ENCODE peak calls at places on chromosomes 1 and 21, in seven cellular contexts. N, W, O, K, Z, X and R are unnamed samples.

GRCh38 chr1:9883585-9884449 is 26.3 kb downstream of the CTNNBIP1 start:
- DNase-seq in Z (no peak), K (no peak), X (no peak), W (no peak), O (no peak), N (no peak), R (no peak)

GRCh38 chr1:241607497-241607896 is 32.7 kb downstream of the CHML start:
- DNase-seq in O (no peak), Z (no peak), K (no peak), N (no peak), X (no peak), W (no peak), R (no peak)

GRCh38 chr1:236673284-236673919 is 12.9 kb upstream of the ACTN2 start:
- DNase-seq in W (peak; percentile 7), X (no peak), N (peak; percentile 25), O (peak; percentile 48), Z (no peak), K (no peak), R (no peak)

GRCh38 chr1:48687271-48688045 is 89.2 kb downstream of the BEND5 start:
- DNase-seq in N (no peak), O (peak; percentile 13), W (no peak), X (peak; percentile 66), Z (no peak), K (no peak), R (no peak)

GRCh38 chr21:22342855-22343254 is 1344.6 kb downstream of the NCAM2 start:
- DNase-seq in O (no peak), X (no peak), Z (no peak), K (no peak), W (no peak), N (no peak), R (no peak)

GRCh38 chr1:65527672-65528071 is 107.2 kb downstream of the LEPR start:
- DNase-seq in Z (peak; percentile 33), K (no peak), O (no peak), X (no peak), N (peak; percentile 79), W (no peak), R (no peak)

GRCh38 chr1:199472025-199472424 is 555.5 kb upstream of the NR5A2 start:
- DNase-seq in K (no peak), Z (no peak), X (no peak), O (peak; percentile 20), N (no peak), W (no peak), R (no peak)

GRCh38 chr1:222904451-222904850 is 89.6 kb downstream of the DISP1 start:
- DNase-seq in Z (no peak), O (no peak), X (no peak), N (no peak), K (no peak), W (no peak), R (no peak)

GRCh38 chr1:57461405-57461804 is 37.5 kb upstream of the DAB1 start:
- DNase-seq in Z (no peak), N (no peak), K (peak; percentile 2), X (no peak), O (no peak), W (no peak), R (no peak)

GRCh38 chr1:85756864-85757263 is 48.6 kb upstream of the ZNHIT6 start:
- DNase-seq in Z (no peak), O (no peak), X (no peak), W (no peak), N (no peak), K (no peak), R (no peak)

GRCh38 chr1:27332536-27333281 is 9.1 kb upstream of the SYTL1 start:
- DNase-seq in W (peak; percentile 16), K (no peak), O (peak; percentile 35), N (peak; percentile 64), X (peak; percentile 90), Z (peak; percentile 87), R (no peak)

DNA sequence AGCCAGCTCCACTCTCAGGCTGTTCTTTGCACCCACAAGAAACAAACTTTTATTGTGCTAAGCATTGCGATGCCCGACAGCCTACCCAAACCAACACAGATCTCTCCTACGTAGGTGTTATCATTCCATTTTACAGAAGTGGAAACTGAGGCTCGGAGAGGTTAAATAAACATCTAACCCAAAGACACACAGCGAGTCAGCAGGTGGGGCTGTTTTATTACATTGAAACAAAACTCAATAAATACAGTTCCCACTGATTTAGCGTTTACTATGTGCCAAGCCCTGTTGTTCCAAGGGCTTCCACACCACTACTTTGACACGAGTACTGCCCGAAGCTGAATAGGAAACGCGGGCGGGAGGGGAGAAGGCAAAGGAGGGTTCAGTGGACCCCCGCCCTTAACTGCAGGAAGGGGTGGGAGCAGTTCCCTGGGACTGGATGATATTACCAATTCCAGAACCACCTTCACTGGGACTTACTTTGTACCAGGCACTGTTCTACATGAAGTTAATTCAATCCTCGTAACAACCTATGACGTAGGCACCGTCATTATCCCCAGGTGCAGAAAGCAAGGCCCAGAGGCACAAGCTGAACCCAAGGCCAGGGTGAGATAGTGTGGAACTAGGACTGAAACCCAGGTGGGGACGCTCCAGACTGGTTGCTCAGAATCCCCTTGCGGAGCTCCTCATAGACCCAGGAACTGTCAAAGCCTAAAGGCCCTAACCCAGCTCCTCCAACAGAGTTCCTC is 19.3 kb upstream of the ALDH4A1 start:
- DNase-seq in K (no peak), O (no peak), Z (no peak), X (no peak), N (no peak), W (no peak), R (no peak)
- H3K27ac ChIP-seq in K (no peak overlapping the region), O (peak overlapping the region; percentile 65), Z (peak overlapping the region; percentile 31), X (no peak overlapping the region), N (peak overlapping the region; percentile 84), W (peak overlapping the region; percentile 10), R (peak overlapping the region; percentile 55)

DNA sequence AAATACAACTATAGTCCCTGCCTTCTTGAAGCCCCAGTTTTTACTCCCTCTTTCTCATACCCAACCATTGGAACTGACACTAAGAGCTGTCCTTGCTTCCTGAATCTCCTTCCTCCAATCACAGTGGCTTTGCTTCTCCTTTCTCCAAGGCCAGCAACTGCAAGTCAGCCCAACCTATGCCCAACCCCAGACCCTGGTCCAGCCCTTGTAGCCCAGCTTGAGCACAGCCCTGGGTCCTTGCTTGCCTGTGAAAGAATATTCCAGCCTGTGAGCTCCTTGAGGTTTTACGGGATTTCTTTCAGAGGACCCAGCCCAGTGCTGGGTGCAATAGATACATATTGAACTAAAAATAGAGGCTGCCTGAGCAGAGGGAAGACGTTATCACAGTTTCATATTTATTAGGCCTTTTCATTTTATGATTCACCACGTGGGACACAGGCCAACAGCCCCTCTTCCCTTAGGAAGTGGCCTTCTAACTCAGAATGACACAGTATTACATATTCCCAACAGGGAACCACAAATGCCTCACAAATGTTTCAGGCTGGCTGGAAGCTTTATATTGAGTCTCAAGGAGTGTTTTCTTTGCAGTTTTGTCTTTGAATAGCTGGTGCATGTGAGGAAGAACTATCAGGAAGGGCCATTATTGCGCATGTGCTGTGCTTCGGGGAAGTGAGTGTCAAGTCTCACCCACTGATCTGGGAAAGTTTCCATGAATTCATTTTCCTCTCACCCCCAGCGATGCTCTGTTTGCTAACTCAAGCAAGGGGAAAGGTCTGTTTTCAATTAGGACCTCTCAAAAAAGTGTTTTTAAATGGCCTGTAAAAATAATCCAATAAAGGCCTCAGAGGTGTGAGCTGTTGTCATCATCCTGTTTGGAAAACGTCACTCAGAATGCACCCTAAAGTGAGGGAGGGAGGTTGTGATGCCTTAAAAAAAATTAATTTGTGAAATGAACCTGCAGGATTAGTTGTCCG is 92.3 kb upstream of the NFIA start:
- DNase-seq in X (no peak), K (no peak), N (peak; percentile 87), Z (peak; percentile 50), W (peak; percentile 83), O (peak; percentile 84), R (no peak)
- H3K9ac ChIP-seq in X (no peak overlapping the region), K (no peak overlapping the region), N (peak overlapping the region; percentile 25), Z (peak overlapping the region; percentile 50), W (no peak overlapping the region), O (no peak overlapping the region), R (no peak overlapping the region)

DNA sequence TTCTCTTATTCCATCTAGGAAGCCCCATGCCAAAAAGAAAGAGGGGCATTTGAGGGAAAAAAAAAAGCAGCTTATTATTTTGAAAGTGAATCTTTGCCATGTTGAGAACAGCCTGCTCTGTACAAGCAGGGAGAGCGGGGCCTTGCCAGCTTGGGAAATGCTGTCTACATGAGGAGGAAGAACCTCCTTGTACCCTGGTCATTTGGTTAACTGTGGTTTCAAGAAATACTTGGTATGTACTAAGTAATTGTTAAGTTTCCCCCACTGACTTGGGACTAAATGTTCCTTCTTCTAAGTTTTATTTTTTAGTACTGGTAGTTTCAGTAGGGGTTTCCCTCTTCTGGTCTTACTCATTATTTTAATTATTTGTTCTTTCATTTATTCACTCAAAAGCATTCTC is 144.1 kb upstream of the HOOK1 start:
- DNase-seq in X (no peak), W (no peak), Z (no peak), O (no peak), K (no peak), N (no peak), R (no peak)
- H3K4me1 ChIP-seq in X (peaks cover 8% of the 10 kb centered on the region), W (peaks cover 4% of the 10 kb centered on the region), Z (peaks cover 12% of the 10 kb centered on the region), O (peaks cover 3% of the 10 kb centered on the region), K (peaks cover 97% of the 10 kb centered on the region), N (peaks cover 26% of the 10 kb centered on the region), R (peaks cover 7% of the 10 kb centered on the region)

DNA sequence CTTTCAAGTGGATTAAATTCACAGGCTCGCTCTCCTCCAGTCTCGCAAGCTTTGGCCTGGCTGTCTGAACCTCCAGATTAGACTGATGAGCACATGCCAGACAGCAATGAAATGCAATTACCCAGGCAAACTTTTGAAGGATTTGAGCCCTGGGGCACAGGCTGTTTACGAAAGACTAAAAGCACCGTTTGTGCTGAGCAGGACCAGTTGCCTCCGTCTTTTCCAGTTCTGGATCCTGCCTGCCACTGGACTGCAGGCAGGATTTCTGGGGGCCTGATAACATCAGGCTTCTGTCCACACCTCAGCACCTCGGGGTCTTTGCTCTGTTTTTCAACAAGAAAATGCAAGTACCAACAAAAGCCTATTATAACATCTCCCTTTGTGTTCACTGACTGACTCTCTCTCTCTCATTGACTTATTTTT is 145.7 kb downstream of the CLIC6 start:
- DNase-seq in K (no peak), O (no peak), N (no peak), W (no peak), Z (peak; percentile 69), X (no peak), R (no peak)
- H3K27ac ChIP-seq in K (no peak overlapping the region), O (no peak overlapping the region), N (peak overlapping the region; percentile 100), W (peak overlapping the region; percentile 58), Z (peak overlapping the region; percentile 97), X (no peak overlapping the region), R (no peak overlapping the region)

GRCh38 chr1:244860078-244860477 is 4.3 kb downstream of the HNRNPU start:
- DNase-seq in N (no peak), X (no peak), O (no peak), Z (no peak), K (no peak), W (no peak), R (no peak)
- H3K9ac ChIP-seq in N (peak overlapping the region; percentile 100), X (peak overlapping the region; percentile 97), O (no peak overlapping the region), Z (peak overlapping the region; percentile 100), K (peak overlapping the region; percentile 87), W (no peak overlapping the region), R (no peak overlapping the region)

GRCh38 chr21:33027401-33028185 is 1.9 kb downstream of the OLIG2 start:
- DNase-seq in O (no peak), K (no peak), Z (peak; percentile 50), W (no peak), N (no peak), X (peak; percentile 75), R (no peak)
- H3K4me1 ChIP-seq in O (no peaks in the 10 kb centered on the region), K (no peaks in the 10 kb centered on the region), Z (no peaks in the 10 kb centered on the region), W (no peaks in the 10 kb centered on the region), N (no peaks in the 10 kb centered on the region), X (peaks cover 4% of the 10 kb centered on the region), R (no peaks in the 10 kb centered on the region)